ENCODE peak calls at places on chromosomes 4 and X, in ten cellular contexts. S is activated T-helper 1 cell treated with Interleukin-2 at 50 U/mL for 16 hours; M is epithelial cell of esophagus; J is lower lobe of right lung; B is NCI-H1105; T is dermis blood vessel endothelial cell; W is CD8-positive, alpha-beta T cell; F is HepG2; K is choroid plexus epithelial cell; A is kidney glomerular epithelial cell. Q is an unnamed sample.

GRCh38 chr4:87092389-87093141 is 127.9 kb downstream of the KLHL8 start:
- DNase-seq in F (peak; percentile 62), W (no peak), S (no peak), B (peak; percentile 74), J (peak; percentile 86), K (peak; percentile 92), M (peak; percentile 100), A (peak; percentile 99), T (peak; percentile 74), Q (no peak)

GRCh38 chrX:153649915-153650782 is 3.1 kb downstream of the DUSP9 start:
- DNase-seq in A (no peak), J (peak; percentile 21), F (no peak), B (no peak), T (no peak), W (no peak), M (no peak), S (no peak), K (no peak), Q (peak; percentile 77)

GRCh38 chr4:150582881-150583286 is 933 bp downstream of the MAB21L2 start:
- DNase-seq in T (peak; percentile 61), K (peak; percentile 52), F (no peak), B (no peak), J (no peak), S (no peak), M (no peak), W (no peak), A (no peak), Q (no peak)

GRCh38 chr4:38034986-38035882 is 75.0 kb downstream of the PTTG2 start:
- DNase-seq in A (peak; percentile 43), W (no peak), T (peak; percentile 78), B (peak; percentile 55), F (peak; percentile 66), J (no peak), M (peak; percentile 66), K (peak; percentile 84), S (no peak), Q (no peak)

GRCh38 chr4:142284402-142285221 is 561.5 kb downstream of the INPP4B start:
- DNase-seq in T (no peak), J (no peak), F (no peak), K (no peak), M (no peak), S (no peak), W (no peak), A (no peak), B (no peak), Q (no peak)

GRCh38 chr4:52617467-52618017 is 41.6 kb downstream of the USP46 start:
- DNase-seq in T (no peak), K (no peak), S (no peak), J (no peak), F (no peak), A (no peak), M (no peak), B (no peak), W (no peak), Q (no peak)

GRCh38 chrX:40012039-40012799 is 85.5 kb downstream of the BCOR start:
- DNase-seq in K (peak; percentile 71), F (peak; percentile 63), J (no peak), B (peak; percentile 18), W (no peak), S (no peak), T (peak; percentile 63), A (no peak), M (peak; percentile 28), Q (no peak)

GRCh38 chr4:111506706-111507105 is 638.5 kb upstream of the FAM241A start:
- DNase-seq in S (no peak), F (no peak), B (no peak), K (peak; percentile 33), T (no peak), M (peak; percentile 41), W (no peak), J (no peak), A (no peak), Q (no peak)

GRCh38 chr4:185726931-185727330 is 85.1 kb downstream of the SORBS2 start:
- DNase-seq in K (peak; percentile 73), F (no peak), T (peak; percentile 59), M (peak; percentile 47), B (no peak), W (no peak), J (no peak), A (peak; percentile 51), S (no peak), Q (no peak)

GRCh38 chrX:103628386-103629290 is at the start of gene TCEAL1:
- DNase-seq in K (peak; percentile 36), J (peak; percentile 74), B (peak; percentile 52), W (peak; percentile 63), T (peak; percentile 61), M (peak; percentile 11), F (peak; percentile 61), A (no peak), S (no peak), Q (no peak)

GRCh38 chr4:142202404-142203332 is 566.3 kb downstream of the IL15 start:
- DNase-seq in T (no peak), B (no peak), F (no peak), M (no peak), J (no peak), A (no peak), W (no peak), K (no peak), S (no peak), Q (no peak)

GRCh38 chr4:36256398-36256828 is 12.1 kb upstream of the ARAP2 start:
- DNase-seq in W (no peak), S (no peak), K (no peak), J (no peak), T (no peak), B (no peak), F (no peak), M (no peak), A (no peak), Q (no peak)

GRCh38 chr4:5808081-5808741 is 84.7 kb downstream of the CRMP1 start:
- DNase-seq in F (no peak), M (no peak), A (no peak), K (peak; percentile 36), T (peak; percentile 26), W (no peak), J (no peak), B (no peak), S (no peak), Q (no peak)

Q was measured in chondrocyte.